ENCODE peak calls at places on chromosomes 7 and 10, in seven cellular contexts. E, S, R, A, F, P and Q are unnamed samples.

GRCh38 chr10:44326474-44327030 is 58.3 kb downstream of the CXCL12 start:
- DNase-seq in E (no peak), S (no peak), R (no peak), A (peak; percentile 20), F (no peak), P (no peak), Q (peak; percentile 18)

GRCh38 chr7:151816562-151817314 is 60.2 kb downstream of the PRKAG2 start:
- DNase-seq in E (no peak), S (no peak), R (no peak), A (no peak), F (no peak), P (no peak), Q (no peak)

GRCh38 chr10:125692246-125692931 is 9.4 kb upstream of the TEX36 start:
- DNase-seq in E (no peak), S (no peak), R (no peak), A (no peak), F (no peak), P (no peak), Q (peak; percentile 13)

GRCh38 chr10:3210251-3210650 is 37.7 kb upstream of the PITRM1 start:
- DNase-seq in E (no peak), S (no peak), R (no peak), A (no peak), F (no peak), P (no peak), Q (no peak)

GRCh38 chr10:16597656-16598055 is 76.0 kb upstream of the C1QL3 start:
- DNase-seq in E (no peak), S (no peak), R (no peak), A (no peak), F (no peak), P (no peak), Q (peak; percentile 72)

GRCh38 chr7:32616625-32617024 is 121.3 kb downstream of the AVL9 start:
- DNase-seq in E (no peak), S (no peak), R (no peak), A (no peak), F (peak; percentile 92), P (peak; percentile 22), Q (no peak)

GRCh38 chr7:49797987-49798660 is 24.7 kb downstream of the VWC2 start:
- DNase-seq in E (no peak), S (no peak), R (no peak), A (peak; percentile 25), F (no peak), P (no peak), Q (no peak)

GRCh38 chr7:985127-985416 is 2.1 kb downstream of the CYP2W1 start:
- DNase-seq in E (no peak), S (no peak), R (no peak), A (no peak), F (no peak), P (no peak), Q (no peak)

GRCh38 chr7:140683657-140684056 is 10.9 kb downstream of the ADCK2 start:
- DNase-seq in E (no peak), S (no peak), R (no peak), A (no peak), F (no peak), P (no peak), Q (no peak)

GRCh38 chr7:4791738-4792536 is 16.5 kb downstream of the AP5Z1 start:
- DNase-seq in E (peak; percentile 79), S (no peak), R (peak; percentile 65), A (peak; percentile 85), F (peak; percentile 64), P (peak; percentile 50), Q (peak; percentile 49)

GRCh38 chr7:85175217-85175616 is 11.6 kb downstream of the SEMA3D start:
- DNase-seq in E (no peak), S (no peak), R (no peak), A (no peak), F (no peak), P (no peak), Q (no peak)

GRCh38 chr7:135755351-135755753 is 6.7 kb upstream of the FAM180A start:
- DNase-seq in E (peak; percentile 69), S (no peak), R (no peak), A (peak; percentile 46), F (no peak), P (no peak), Q (no peak)

GRCh38 chr10:126042906-126043305 is 146.5 kb downstream of the FANK1 start:
- DNase-seq in E (no peak), S (no peak), R (no peak), A (no peak), F (no peak), P (no peak), Q (no peak)

GRCh38 chr10:45580781-45581496 is 91.6 kb downstream of the ZFAND4 start:
- DNase-seq in E (no peak), S (no peak), R (peak; percentile 40), A (no peak), F (no peak), P (no peak), Q (no peak)

GRCh38 chr10:45578384-45578946 is 94.1 kb downstream of the ZFAND4 start:
- DNase-seq in E (no peak), S (no peak), R (no peak), A (no peak), F (no peak), P (no peak), Q (no peak)

GRCh38 chr10:45581497-45582385 is 90.8 kb downstream of the ZFAND4 start:
- DNase-seq in E (no peak), S (no peak), R (no peak), A (no peak), F (no peak), P (no peak), Q (no peak)

GRCh38 chr10:45582386-45582781 is 90.2 kb downstream of the ZFAND4 start:
- DNase-seq in E (no peak), S (no peak), R (no peak), A (no peak), F (no peak), P (no peak), Q (no peak)

DNA sequence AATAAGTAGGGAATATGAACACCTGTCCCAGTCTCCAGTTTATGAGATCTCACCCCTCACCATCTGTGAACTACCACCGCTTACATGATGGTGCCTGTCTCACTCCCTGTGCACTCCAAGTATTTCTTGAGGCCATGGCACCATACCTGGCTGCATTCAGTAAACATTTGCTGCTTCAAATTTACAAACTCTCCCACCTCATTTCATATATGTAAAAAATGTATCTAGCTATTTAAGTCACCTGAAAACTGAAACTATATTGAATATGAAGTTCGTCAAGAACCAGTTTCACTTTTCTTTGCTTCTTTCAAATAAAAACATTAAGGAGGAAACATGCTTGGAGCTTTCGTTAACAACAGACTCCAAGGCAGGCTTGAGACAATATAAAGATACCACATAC is 92.2 kb downstream of the ZFAND4 start:
- DNase-seq in E (no peak), S (no peak), R (no peak), A (no peak), F (no peak), P (no peak), Q (no peak)
- H3K4me3 ChIP-seq in E (no peak overlapping the region), S (no peak overlapping the region), R (peak overlapping the region; percentile 61), A (peak overlapping the region; percentile 45), F (no peak overlapping the region), P (no peak overlapping the region), Q (no peak overlapping the region)

DNA sequence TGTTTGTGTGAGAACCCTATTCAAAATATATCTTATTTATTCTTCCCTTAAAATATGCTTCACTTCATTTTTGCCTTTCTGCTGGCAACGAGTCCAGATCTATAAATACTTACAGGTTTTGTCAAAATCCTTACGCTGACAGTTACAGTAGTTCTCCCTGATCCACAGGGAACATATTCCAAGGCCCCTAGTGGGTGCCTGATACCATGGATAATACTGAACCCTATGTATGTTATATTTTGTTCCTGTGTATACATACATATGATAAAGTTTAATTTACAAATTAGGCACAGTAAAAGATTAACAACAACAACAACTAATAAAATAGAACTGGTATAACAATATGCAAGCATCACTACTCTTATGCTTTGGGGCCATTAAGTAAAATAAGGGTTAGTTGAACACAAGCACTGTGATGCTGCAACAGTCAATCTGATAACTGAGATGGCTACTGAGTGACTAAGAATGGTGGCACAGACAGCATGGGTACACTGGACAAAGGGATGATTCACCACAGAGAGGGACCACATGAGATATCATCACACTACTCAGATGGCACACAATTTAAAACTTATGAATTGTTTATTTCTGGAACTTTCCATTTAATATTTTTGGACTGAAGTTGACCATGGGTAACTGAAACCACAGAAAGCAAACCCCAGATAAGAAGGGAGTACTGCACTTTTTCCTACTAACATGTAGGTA is 29.4 kb upstream of the PCGF5 start:
- DNase-seq in E (no peak), S (no peak), R (no peak), A (no peak), F (peak; percentile 10), P (no peak), Q (no peak)
- H3K27ac ChIP-seq in E (no peak overlapping the region), S (no peak overlapping the region), R (no peak overlapping the region), A (no peak overlapping the region), F (no peak overlapping the region), P (no peak overlapping the region), Q (no peak overlapping the region)

GRCh38 chr10:88045116-88045515 is 181.7 kb downstream of the PTEN start:
- DNase-seq in E (no peak), S (no peak), R (no peak), A (no peak), F (no peak), P (no peak), Q (no peak)

GRCh38 chr10:88042162-88043100 is 179.0 kb downstream of the PTEN start:
- DNase-seq in E (peak; percentile 23), S (peak; percentile 56), R (no peak), A (no peak), F (no peak), P (peak; percentile 53), Q (peak; percentile 11)

GRCh38 chr10:88039496-88040200 is 176.2 kb downstream of the PTEN start:
- DNase-seq in E (no peak), S (no peak), R (no peak), A (no peak), F (peak; percentile 32), P (no peak), Q (no peak)

GRCh38 chr10:88038268-88038667 is 174.8 kb downstream of the PTEN start:
- DNase-seq in E (no peak), S (peak; percentile 84), R (no peak), A (no peak), F (peak; percentile 5), P (no peak), Q (no peak)

GRCh38 chr10:88041243-88042161 is 178.1 kb downstream of the PTEN start:
- DNase-seq in E (no peak), S (no peak), R (no peak), A (no peak), F (no peak), P (peak; percentile 6), Q (no peak)
- H3K4me3 ChIP-seq in E (no peak overlapping the region), S (no peak overlapping the region), R (no peak overlapping the region), A (no peak overlapping the region), F (no peak overlapping the region), P (no peak overlapping the region), Q (no peak overlapping the region)

GRCh38 chr7:92044148-92044547 is 90.1 kb downstream of the CYP51A1 start:
- DNase-seq in E (no peak), S (no peak), R (no peak), A (no peak), F (no peak), P (no peak), Q (no peak)

GRCh38 chr7:92043637-92044036 is 90.6 kb downstream of the CYP51A1 start:
- DNase-seq in E (no peak), S (no peak), R (no peak), A (no peak), F (no peak), P (no peak), Q (no peak)

GRCh38 chr7:92039900-92040299 is 94.4 kb downstream of the CYP51A1 start:
- DNase-seq in E (no peak), S (no peak), R (no peak), A (no peak), F (no peak), P (no peak), Q (no peak)

GRCh38 chr7:92043098-92043497 is 91.2 kb downstream of the CYP51A1 start:
- DNase-seq in E (no peak), S (no peak), R (no peak), A (no peak), F (no peak), P (no peak), Q (no peak)

GRCh38 chr7:92042056-92042737 is 92.1 kb downstream of the CYP51A1 start:
- DNase-seq in E (no peak), S (no peak), R (no peak), A (no peak), F (peak; percentile 54), P (peak; percentile 75), Q (no peak)
- H3K27ac ChIP-seq in E (no peak overlapping the region), S (no peak overlapping the region), R (no peak overlapping the region), A (peak overlapping the region; percentile 76), F (no peak overlapping the region), P (peak overlapping the region; percentile 67), Q (no peak overlapping the region)